ENCODE peak calls at places on chromosomes 6 and 20, in four cellular contexts. T, S, W and R are unnamed samples.

GRCh38 chr20:58746551-58747399 is 54.2 kb downstream of the NPEPL1 start:
- DNase-seq in T (no peak), S (no peak), W (no peak), R (peak)

GRCh38 chr6:158522616-158523015 is 37.3 kb upstream of the TMEM181 start:
- DNase-seq in T (no peak), S (no peak), W (no peak), R (no peak)

GRCh38 chr20:6502219-6502618 is 265.3 kb upstream of the BMP2 start:
- DNase-seq in T (no peak), S (no peak), W (no peak), R (no peak)

GRCh38 chr6:127879685-127880084 is 21.2 kb downstream of the THEMIS start:
- DNase-seq in T (no peak), S (no peak), W (peak), R (peak)

GRCh38 chr6:122048570-122048969 is 350.9 kb upstream of the HSF2 start:
- DNase-seq in T (no peak), S (no peak), W (no peak), R (no peak)

GRCh38 chr6:125142614-125143013 is 11.0 kb upstream of the TPD52L1 start:
- DNase-seq in T (no peak), S (no peak), W (no peak), R (no peak)

GRCh38 chr20:17618673-17619013 is 48.8 kb downstream of the DSTN start:
- DNase-seq in T (no peak), S (no peak), W (no peak), R (no peak)

GRCh38 chr6:7721654-7722053 is 4.2 kb upstream of the BMP6 start:
- DNase-seq in T (peak), S (no peak), W (no peak), R (peak)

GRCh38 chr6:37483917-37484785 is 15.5 kb downstream of the CCDC167 start:
- DNase-seq in T (peak), S (peak), W (peak), R (peak)

GRCh38 chr6:66096679-66097078 is 389.7 kb upstream of the EYS start:
- DNase-seq in T (no peak), S (peak), W (no peak), R (no peak)

GRCh38 chr20:2840138-2840966 is at the start of the genes PCED1A and VPS16:
- DNase-seq in T (peak), S (peak), W (peak), R (peak)

GRCh38 chr6:149445095-149445466 is 39.7 kb downstream of the ZC3H12D start:
- DNase-seq in T (no peak), S (no peak), W (no peak), R (no peak)

GRCh38 chr6:54801669-54802068 is 44.9 kb upstream of the FAM83B start:
- DNase-seq in T (no peak), S (no peak), W (no peak), R (peak)

GRCh38 chr6:2037230-2037926 is 208.0 kb downstream of the GMDS start:
- DNase-seq in T (no peak), S (no peak), W (no peak), R (peak)

GRCh38 chr20:57582432-57583288 is 21.8 kb downstream of the PCK1 start:
- DNase-seq in T (no peak), S (no peak), W (no peak), R (peak)

GRCh38 chr6:152394303-152394702 is 242.9 kb downstream of the SYNE1 start:
- DNase-seq in T (no peak), S (no peak), W (no peak), R (no peak)

GRCh38 chr6:109768485-109768884 is 77.4 kb downstream of the FIG4 start:
- DNase-seq in T (no peak), S (no peak), W (no peak), R (no peak)

GRCh38 chr6:6711832-6712231 is 123.3 kb downstream of the LY86 start:
- DNase-seq in T (peak), S (no peak), W (no peak), R (no peak)

GRCh38 chr6:141264101-141264500 is 868.6 kb upstream of the GJE1 start:
- DNase-seq in T (no peak), S (no peak), W (no peak), R (no peak)

GRCh38 chr20:16104783-16105182 is 468.5 kb downstream of the KIF16B start:
- DNase-seq in T (no peak), S (no peak), W (no peak), R (no peak)